ENCODE peak calls at places on chromosomes 16 and 17, in eight cellular contexts. W is heart right ventricle; I is left ventricle myocardium inferior; D is prostate gland; U is Jurkat, Clone E6-1; N is cardiac muscle cell; Y is kidney epithelial cell; J is GM23338. L is an unnamed sample.
A peak's percentile ranks its signal among the peaks of the same experiment; 100 is the strongest.

GRCh38 chr17:77892469-77893143 is 65.9 kb upstream of the TNRC6C start:
- DNase-seq in D (no peak), J (peak; percentile 91), I (no peak), Y (no peak), W (peak; percentile 7), U (no peak), N (peak; percentile 61), L (no peak)

GRCh38 chr17:59501690-59502089 is 63.7 kb upstream of the DHX40 start:
- DNase-seq in W (no peak), D (no peak), N (no peak), U (no peak), Y (no peak), J (no peak), I (no peak), L (no peak)

GRCh38 chr16:24853830-24854229 is 8.1 kb downstream of the SLC5A11 start:
- DNase-seq in N (no peak), W (peak; percentile 26), J (peak; percentile 28), U (no peak), Y (no peak), I (peak; percentile 19), D (peak; percentile 16), L (no peak)

GRCh38 chr16:58502217-58502921 is 2.4 kb downstream of the NDRG4 start:
- DNase-seq in Y (no peak), N (no peak), W (no peak), D (no peak), I (no peak), J (no peak), U (no peak), L (no peak)

GRCh38 chr17:49249292-49249794 is 18.8 kb upstream of the PHOSPHO1 start:
- DNase-seq in D (no peak), Y (no peak), N (peak; percentile 16), J (no peak), U (no peak), W (peak; percentile 60), I (peak; percentile 60), L (no peak)

GRCh38 chr17:37523715-37524219 is 34.1 kb downstream of the DUSP14 start:
- DNase-seq in Y (no peak), J (no peak), W (no peak), I (no peak), N (no peak), U (no peak), D (no peak), L (no peak)

GRCh38 chr17:40366861-40367518 is 2.5 kb upstream of the GJD3 start:
- DNase-seq in Y (no peak), U (no peak), D (no peak), I (no peak), N (no peak), J (no peak), W (no peak), L (no peak)

GRCh38 chr17:45432405-45433113 is at the start of gene ARHGAP27:
- DNase-seq in U (no peak), N (peak; percentile 30), Y (no peak), I (peak; percentile 71), W (peak; percentile 77), D (no peak), J (peak; percentile 78), L (peak; percentile 29)

GRCh38 chr16:1433263-1433560 is 2.3 kb downstream of the PERCC1 start:
- DNase-seq in D (no peak), U (no peak), N (no peak), W (no peak), Y (no peak), J (no peak), I (no peak), L (no peak)
- H3K4me3 ChIP-seq in D (no peak overlapping the region), U (no peak overlapping the region), N (no peak overlapping the region), W (peak overlapping the region; percentile 46), Y (no peak overlapping the region), J (no peak overlapping the region), I (peak overlapping the region; percentile 62), L (no peak overlapping the region)

DNA sequence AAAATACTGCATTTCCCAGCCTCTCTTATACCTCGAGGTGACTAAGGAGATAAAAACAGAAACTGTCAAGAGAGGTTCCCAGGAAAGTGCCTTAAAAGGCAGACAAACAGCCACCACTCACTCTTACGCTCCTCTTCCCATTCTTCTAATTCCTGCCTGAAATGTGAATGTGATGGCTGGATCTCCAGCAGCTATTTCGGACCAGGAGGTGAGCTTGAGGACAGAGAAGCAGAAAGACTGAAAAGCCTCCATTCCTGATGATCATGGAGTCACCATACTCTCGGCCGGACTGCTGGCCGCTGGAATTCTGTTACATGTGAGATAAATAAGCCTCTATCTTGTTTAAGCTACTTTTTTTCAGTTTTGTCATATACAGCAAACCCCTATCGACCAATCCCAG is 41.4 kb upstream of the ABR start:
- DNase-seq in J (no peak), D (no peak), W (no peak), N (no peak), I (no peak), Y (no peak), U (no peak), L (no peak)
- H3K4me3 ChIP-seq in J (no peak overlapping the region), D (no peak overlapping the region), W (no peak overlapping the region), N (no peak overlapping the region), I (no peak overlapping the region), Y (no peak overlapping the region), U (no peak overlapping the region), L (peak overlapping the region; percentile 54)

GRCh38 chr17:8503807-8504206 is 68.1 kb downstream of the NDEL1 start:
- DNase-seq in Y (no peak), I (no peak), W (no peak), D (no peak), J (no peak), U (no peak), N (no peak), L (no peak)

GRCh38 chr17:8502100-8502499 is 66.4 kb downstream of the NDEL1 start:
- DNase-seq in J (no peak), Y (no peak), D (no peak), N (no peak), U (no peak), W (no peak), I (no peak), L (no peak)

GRCh38 chr17:8503368-8503767 is 67.7 kb downstream of the NDEL1 start:
- DNase-seq in W (no peak), Y (no peak), N (no peak), U (no peak), I (peak; percentile 37), D (no peak), J (no peak), L (no peak)

GRCh38 chr17:8504460-8505207 is 69.0 kb downstream of the NDEL1 start:
- DNase-seq in N (no peak), Y (no peak), U (no peak), W (no peak), I (no peak), D (no peak), J (no peak), L (no peak)

DNA sequence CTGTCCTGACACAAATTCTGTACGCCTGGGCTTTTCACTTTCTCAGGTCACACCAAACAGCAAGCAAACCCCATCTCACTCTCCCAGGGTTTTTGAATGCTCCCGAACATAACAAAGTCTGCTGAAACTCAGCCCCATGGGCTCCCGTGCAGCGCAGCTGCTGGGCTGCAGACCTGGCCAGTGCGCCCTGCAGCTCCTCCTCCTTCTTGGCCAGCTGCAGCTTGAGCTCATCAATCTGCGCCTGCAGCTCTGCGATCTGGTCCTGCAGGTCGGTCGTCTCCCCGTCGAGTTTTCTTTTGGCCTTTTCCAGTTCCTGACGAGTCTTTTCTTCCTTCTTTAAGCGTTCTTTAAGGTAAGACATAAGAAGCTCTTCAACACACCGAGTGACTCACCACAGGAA is 70.5 kb downstream of the NDEL1 start:
- DNase-seq in I (peak; percentile 31), J (no peak), W (no peak), Y (no peak), U (no peak), D (no peak), N (no peak), L (no peak)
- H3K4me3 ChIP-seq in I (no peak overlapping the region), J (no peak overlapping the region), W (no peak overlapping the region), Y (no peak overlapping the region), U (no peak overlapping the region), D (no peak overlapping the region), N (no peak overlapping the region), L (no peak overlapping the region)

GRCh38 chr17:18158022-18158600 is 25.5 kb upstream of the ALKBH5 start:
- DNase-seq in W (peak; percentile 93), J (peak; percentile 99), N (peak; percentile 81), Y (peak; percentile 57), D (peak; percentile 93), U (peak; percentile 62), I (peak; percentile 93), L (peak; percentile 92)
- H3K4me3 ChIP-seq in W (peak overlapping the region; percentile 60), J (peak overlapping the region; percentile 60), N (peak overlapping the region; percentile 22), Y (peak overlapping the region; percentile 47), D (peak overlapping the region; percentile 41), U (no peak overlapping the region), I (peak overlapping the region; percentile 66), L (peak overlapping the region; percentile 58)

DNA sequence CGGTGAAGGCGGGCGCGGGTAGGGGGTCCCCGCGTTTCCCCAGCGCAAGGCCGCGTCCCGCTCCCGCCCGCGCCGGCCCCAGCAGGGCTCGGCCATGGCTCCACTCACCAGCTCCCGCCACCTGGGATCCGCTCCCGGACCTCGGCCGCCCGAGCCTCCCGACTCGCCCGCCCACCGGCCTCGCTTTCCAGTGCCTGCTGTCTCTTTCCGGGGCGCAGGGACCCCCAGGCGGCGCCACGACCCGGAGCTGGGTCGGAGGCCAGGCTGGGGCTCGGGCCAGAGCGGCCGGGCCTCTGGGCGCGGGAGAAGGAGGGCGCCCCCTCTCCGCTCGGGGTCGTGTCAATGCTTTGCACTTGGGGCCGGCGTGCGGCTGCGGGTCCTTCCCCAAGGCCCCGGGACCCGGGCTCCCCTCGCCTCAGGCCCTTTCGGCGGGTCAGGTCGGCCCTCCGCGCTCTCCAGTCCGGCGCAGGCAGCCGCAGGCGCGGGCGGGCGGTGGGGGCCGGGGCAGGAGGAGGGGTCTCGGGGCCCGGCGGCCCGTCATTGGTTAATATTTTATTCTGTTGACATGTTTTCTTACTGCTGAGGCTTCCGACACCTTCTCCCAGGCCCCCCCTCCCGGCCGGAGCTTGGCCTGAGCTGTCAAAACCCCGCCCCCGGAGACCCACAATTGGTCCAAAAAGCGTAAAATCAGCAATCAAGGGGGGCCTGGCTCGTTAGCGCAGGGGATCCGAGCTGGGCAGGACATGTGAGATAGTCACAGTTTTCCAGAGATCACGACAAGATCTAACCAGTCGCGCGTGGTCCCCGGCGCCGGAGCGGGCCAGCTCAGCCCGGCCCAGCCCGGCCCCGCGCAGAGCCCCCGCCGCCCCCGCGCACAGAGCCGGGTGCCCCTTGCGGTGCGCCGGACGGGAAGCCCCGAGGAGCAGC is at the start of gene TBX2:
- DNase-seq in W (peak; percentile 84), N (peak; percentile 94), J (peak; percentile 78), D (no peak), Y (peak; percentile 38), U (no peak), I (peak; percentile 88), L (no peak)
- H3K4me3 ChIP-seq in W (peak within 1 kb of the TSS; percentile 58), N (peak within 1 kb of the TSS; percentile 63), J (peak within 1 kb of the TSS; percentile 53), D (peak within 1 kb of the TSS; percentile 45), Y (peak within 1 kb of the TSS; percentile 50), U (no peak within 1 kb of the TSS), I (peak within 1 kb of the TSS; percentile 77), L (no peak within 1 kb of the TSS)

GRCh38 chr16:82761236-82761635 is 134.5 kb downstream of the CDH13 start:
- DNase-seq in I (peak; percentile 87), W (peak; percentile 72), U (no peak), D (peak; percentile 76), Y (no peak), J (no peak), N (peak; percentile 20), L (no peak)
- H3K4me3 ChIP-seq in I (peak overlapping the region; percentile 52), W (peak overlapping the region; percentile 31), U (no peak overlapping the region), D (no peak overlapping the region), Y (no peak overlapping the region), J (no peak overlapping the region), N (no peak overlapping the region), L (no peak overlapping the region)

GRCh38 chr16:85583491-85584181 is 29.5 kb upstream of the GSE1 start:
- DNase-seq in D (no peak), J (no peak), Y (no peak), I (no peak), W (no peak), U (no peak), N (no peak), L (no peak)
- H3K4me3 ChIP-seq in D (no peak overlapping the region), J (peak overlapping the region; percentile 37), Y (no peak overlapping the region), I (no peak overlapping the region), W (no peak overlapping the region), U (no peak overlapping the region), N (no peak overlapping the region), L (no peak overlapping the region)

GRCh38 chr16:85570213-85570734 is 42.8 kb upstream of the GSE1 start:
- DNase-seq in N (no peak), W (no peak), J (no peak), Y (no peak), D (no peak), I (no peak), U (peak; percentile 87), L (peak; percentile 47)
- H3K4me3 ChIP-seq in N (no peak overlapping the region), W (no peak overlapping the region), J (peak overlapping the region; percentile 7), Y (no peak overlapping the region), D (no peak overlapping the region), I (no peak overlapping the region), U (peak overlapping the region; percentile 58), L (peak overlapping the region; percentile 37)